ENCODE peak calls at places on chromosomes 4 and X, in ten cellular contexts. One of them, this sample, is unnamed.
A peak's percentile ranks its signal among the peaks of the same experiment; 100 is the strongest.

GRCh38 chrX:78199851-78200250 is 60.4 kb upstream of the TAF9B start:
- DNase-seq in GM03348: peak; percentile 7
- DNase-seq in activated CD4-positive, alpha-beta T cell treated with anti-CD3 and anti-CD28 coated beads, Interleukin-2, amount 10 ng/mL, durations not matched to agents 7 days and 5 days: no peak
- DNase-seq in Caki2: peak; percentile 8
- DNase-seq in sciatic nerve: no peak
- DNase-seq in kidney tubule cell: peak; percentile 29
- DNase-seq in germinal center: peak; percentile 20
- DNase-seq in T-cell: no peak
- DNase-seq in HCT116: peak; percentile 8
- DNase-seq in heart left ventricle: no peak
- DNase-seq in this sample: no peak

GRCh38 chrX:153816821-153817220 is 13.5 kb downstream of the PDZD4 start:
- DNase-seq in GM03348: no peak
- DNase-seq in activated CD4-positive, alpha-beta T cell treated with anti-CD3 and anti-CD28 coated beads, Interleukin-2, amount 10 ng/mL, durations not matched to agents 7 days and 5 days: peak; percentile 52
- DNase-seq in Caki2: no peak
- DNase-seq in sciatic nerve: no peak
- DNase-seq in kidney tubule cell: no peak
- DNase-seq in germinal center: no peak
- DNase-seq in T-cell: peak; percentile 50
- DNase-seq in HCT116: no peak
- DNase-seq in heart left ventricle: no peak
- DNase-seq in this sample: no peak

GRCh38 chr4:22268350-22269025 is 247.4 kb downstream of the ADGRA3 start:
- DNase-seq in GM03348: no peak
- DNase-seq in activated CD4-positive, alpha-beta T cell treated with anti-CD3 and anti-CD28 coated beads, Interleukin-2, amount 10 ng/mL, durations not matched to agents 7 days and 5 days: no peak
- DNase-seq in Caki2: no peak
- DNase-seq in sciatic nerve: no peak
- DNase-seq in kidney tubule cell: peak; percentile 14
- DNase-seq in germinal center: no peak
- DNase-seq in T-cell: no peak
- DNase-seq in HCT116: no peak
- DNase-seq in heart left ventricle: no peak
- DNase-seq in this sample: no peak

GRCh38 chr4:14650127-14650526 is 352.2 kb upstream of the CPEB2 start:
- DNase-seq in GM03348: no peak
- DNase-seq in activated CD4-positive, alpha-beta T cell treated with anti-CD3 and anti-CD28 coated beads, Interleukin-2, amount 10 ng/mL, durations not matched to agents 7 days and 5 days: no peak
- DNase-seq in Caki2: no peak
- DNase-seq in sciatic nerve: no peak
- DNase-seq in kidney tubule cell: no peak
- DNase-seq in germinal center: no peak
- DNase-seq in T-cell: no peak
- DNase-seq in HCT116: no peak
- DNase-seq in heart left ventricle: no peak
- DNase-seq in this sample: no peak

GRCh38 chr4:108885211-108885610 is 122.4 kb upstream of the ETNPPL start:
- DNase-seq in GM03348: peak; percentile 29
- DNase-seq in activated CD4-positive, alpha-beta T cell treated with anti-CD3 and anti-CD28 coated beads, Interleukin-2, amount 10 ng/mL, durations not matched to agents 7 days and 5 days: no peak
- DNase-seq in Caki2: no peak
- DNase-seq in sciatic nerve: no peak
- DNase-seq in kidney tubule cell: peak; percentile 26
- DNase-seq in germinal center: no peak
- DNase-seq in T-cell: no peak
- DNase-seq in HCT116: no peak
- DNase-seq in heart left ventricle: no peak
- DNase-seq in this sample: no peak

GRCh38 chr4:120893314-120893713 is 29.2 kb downstream of the PRDM5 start:
- DNase-seq in GM03348: no peak
- DNase-seq in activated CD4-positive, alpha-beta T cell treated with anti-CD3 and anti-CD28 coated beads, Interleukin-2, amount 10 ng/mL, durations not matched to agents 7 days and 5 days: no peak
- DNase-seq in Caki2: no peak
- DNase-seq in sciatic nerve: no peak
- DNase-seq in kidney tubule cell: no peak
- DNase-seq in germinal center: no peak
- DNase-seq in T-cell: no peak
- DNase-seq in HCT116: no peak
- DNase-seq in heart left ventricle: no peak
- DNase-seq in this sample: no peak

GRCh38 chr4:26490111-26490979 is at the start of gene CCKAR:
- DNase-seq in GM03348: no peak
- DNase-seq in activated CD4-positive, alpha-beta T cell treated with anti-CD3 and anti-CD28 coated beads, Interleukin-2, amount 10 ng/mL, durations not matched to agents 7 days and 5 days: no peak
- DNase-seq in Caki2: no peak
- DNase-seq in sciatic nerve: no peak
- DNase-seq in kidney tubule cell: peak; percentile 48
- DNase-seq in germinal center: no peak
- DNase-seq in T-cell: no peak
- DNase-seq in HCT116: no peak
- DNase-seq in heart left ventricle: no peak
- DNase-seq in this sample: peak; percentile 10

GRCh38 chrX:19291086-19291485 is 52.6 kb upstream of the PDHA1 start:
- DNase-seq in GM03348: no peak
- DNase-seq in activated CD4-positive, alpha-beta T cell treated with anti-CD3 and anti-CD28 coated beads, Interleukin-2, amount 10 ng/mL, durations not matched to agents 7 days and 5 days: no peak
- DNase-seq in Caki2: no peak
- DNase-seq in sciatic nerve: no peak
- DNase-seq in kidney tubule cell: no peak
- DNase-seq in germinal center: no peak
- DNase-seq in T-cell: no peak
- DNase-seq in HCT116: no peak
- DNase-seq in heart left ventricle: no peak
- DNase-seq in this sample: no peak

GRCh38 chr4:71609159-71609558 is 174.7 kb downstream of the GC start:
- DNase-seq in GM03348: peak; percentile 22
- DNase-seq in activated CD4-positive, alpha-beta T cell treated with anti-CD3 and anti-CD28 coated beads, Interleukin-2, amount 10 ng/mL, durations not matched to agents 7 days and 5 days: no peak
- DNase-seq in Caki2: no peak
- DNase-seq in sciatic nerve: no peak
- DNase-seq in kidney tubule cell: peak; percentile 7
- DNase-seq in germinal center: no peak
- DNase-seq in T-cell: no peak
- DNase-seq in HCT116: no peak
- DNase-seq in heart left ventricle: no peak
- DNase-seq in this sample: no peak

This sample was measured in NCI-H1930.